ENCODE peak calls at places on chromosomes 6 and 20, in eight cellular contexts. N is occipital lobe, R is Right ventricle myocardium superior, T is Caki2, K is mesendoderm, U is NCI-H2081 treated with DMSO at 0.1 percent for 48 hours, Y is neural crest cell, A is iris pigment epithelial cell. D is an unnamed sample.

GRCh38 chr20:62190639-62191411 is 8.0 kb downstream of the MTG2 start:
- DNase-seq in N (no peak), T (no peak), R (peak), A (no peak), U (no peak), K (no peak), Y (no peak), D (no peak)

GRCh38 chr6:130632288-130632687 is 194.9 kb upstream of the SMLR1 start:
- DNase-seq in T (no peak), R (no peak), A (peak), Y (no peak), K (no peak), U (no peak), N (no peak), D (no peak)

GRCh38 chr6:9540126-9540525 is 874.7 kb downstream of the TFAP2A start:
- DNase-seq in N (no peak), T (peak), K (no peak), R (no peak), A (peak), U (no peak), Y (no peak), D (no peak)

GRCh38 chr6:56040875-56041274 is 165.5 kb upstream of the BMP5 start:
- DNase-seq in K (no peak), T (no peak), U (no peak), A (peak), R (no peak), N (no peak), Y (no peak), D (no peak)

GRCh38 chr6:13447949-13448724 is 39.3 kb downstream of the GFOD1 start:
- DNase-seq in N (no peak), A (no peak), R (no peak), Y (no peak), U (no peak), K (no peak), T (no peak), D (no peak)

GRCh38 chr6:36957773-36958271 is 3.3 kb downstream of the PI16 start:
- DNase-seq in K (no peak), N (no peak), Y (no peak), A (no peak), T (no peak), R (no peak), U (no peak), D (no peak)

GRCh38 chr20:21027569-21027968 is 78.6 kb downstream of the LINC00237 start:
- DNase-seq in T (peak), N (no peak), A (no peak), U (no peak), Y (peak), K (peak), R (no peak), D (peak)

GRCh38 chr6:865846-866245 is 172.9 kb upstream of the EXOC2 start:
- DNase-seq in U (no peak), N (no peak), T (no peak), A (no peak), R (no peak), Y (no peak), K (no peak), D (no peak)

GRCh38 chr6:63571382-63571882 is 848 bp upstream of the LOC128125822 start:
- DNase-seq in T (no peak), U (no peak), N (no peak), R (no peak), K (no peak), Y (no peak), A (no peak), D (no peak)

GRCh38 chr6:39923394-39923793 is 10.9 kb downstream of the MOCS1 start:
- DNase-seq in T (no peak), U (no peak), A (no peak), Y (no peak), R (peak), K (no peak), N (no peak), D (peak)

GRCh38 chr6:170174771-170175643 is 115.9 kb downstream of the DLL1 start:
- DNase-seq in N (no peak), T (no peak), R (no peak), K (no peak), Y (no peak), U (no peak), A (no peak), D (peak)

GRCh38 chr20:57094171-57094891 is 172.1 kb downstream of the BMP7 start:
- DNase-seq in T (no peak), R (no peak), A (no peak), Y (no peak), N (no peak), K (no peak), U (no peak), D (no peak)

GRCh38 chr6:13545885-13546284 is 28.5 kb upstream of the SIRT5 start:
- DNase-seq in T (no peak), N (no peak), K (no peak), U (no peak), Y (no peak), A (no peak), R (no peak), D (no peak)

GRCh38 chr6:143027058-143027457 is 33.6 kb upstream of the AIG1 start:
- DNase-seq in Y (peak), A (peak), R (peak), K (peak), N (no peak), T (no peak), U (no peak), D (peak)